ENCODE peak calls at places on chromosomes 1 and 21, in six cellular contexts. One of them, this sample, is unnamed. For H3K4me1, the result is how much of the 10 kb centered on the place peaks cover.

GRCh38 chr1:115669002-115669673 is 27.4 kb downstream of the VANGL1 start:
- DNase-seq in aorta: no peak
- DNase-seq in GM23338: no peak
- DNase-seq in thoracic aorta: no peak
- DNase-seq in CD4-positive, alpha-beta memory T cell: no peak
- DNase-seq in MM.1S: no peak
- DNase-seq in this sample: no peak

GRCh38 chr21:32524010-32524719 is 61.2 kb downstream of the TCP10L start:
- DNase-seq in aorta: peak
- DNase-seq in GM23338: no peak
- DNase-seq in thoracic aorta: no peak
- DNase-seq in CD4-positive, alpha-beta memory T cell: no peak
- DNase-seq in MM.1S: peak
- DNase-seq in this sample: no peak

GRCh38 chr1:51519857-51520699 is 1.0 kb upstream of the EPS15 start:
- DNase-seq in aorta: no peak
- DNase-seq in GM23338: no peak
- DNase-seq in thoracic aorta: no peak
- DNase-seq in CD4-positive, alpha-beta memory T cell: no peak
- DNase-seq in MM.1S: no peak
- DNase-seq in this sample: no peak

GRCh38 chr21:33666153-33666552 is 23.9 kb downstream of the ITSN1 start:
- DNase-seq in aorta: no peak
- DNase-seq in GM23338: no peak
- DNase-seq in thoracic aorta: no peak
- DNase-seq in CD4-positive, alpha-beta memory T cell: no peak
- DNase-seq in MM.1S: no peak
- DNase-seq in this sample: no peak

GRCh38 chr1:160046494-160047115 is 14.8 kb upstream of the PIGM start:
- DNase-seq in aorta: no peak
- DNase-seq in GM23338: peak
- DNase-seq in thoracic aorta: no peak
- DNase-seq in CD4-positive, alpha-beta memory T cell: peak
- DNase-seq in MM.1S: peak
- DNase-seq in this sample: no peak

GRCh38 chr1:226784081-226785049 is 45.3 kb upstream of the ITPKB start:
- DNase-seq in aorta: no peak
- DNase-seq in GM23338: no peak
- DNase-seq in thoracic aorta: no peak
- DNase-seq in CD4-positive, alpha-beta memory T cell: no peak
- DNase-seq in MM.1S: no peak
- DNase-seq in this sample: no peak

GRCh38 chr21:45509566-45510465 is 32.4 kb downstream of the SLC19A1 start:
- DNase-seq in aorta: peak
- DNase-seq in GM23338: peak
- DNase-seq in thoracic aorta: no peak
- DNase-seq in CD4-positive, alpha-beta memory T cell: no peak
- DNase-seq in MM.1S: no peak
- DNase-seq in this sample: no peak

GRCh38 chr1:111620412-111620971 is 903 bp downstream of the RAP1A start:
- DNase-seq in aorta: no peak
- DNase-seq in GM23338: peak
- DNase-seq in thoracic aorta: no peak
- DNase-seq in CD4-positive, alpha-beta memory T cell: no peak
- DNase-seq in MM.1S: no peak
- DNase-seq in this sample: no peak

GRCh38 chr1:57489342-57490036 is 65.6 kb upstream of the DAB1 start:
- DNase-seq in aorta: no peak
- DNase-seq in GM23338: no peak
- DNase-seq in thoracic aorta: no peak
- DNase-seq in CD4-positive, alpha-beta memory T cell: no peak
- DNase-seq in MM.1S: no peak
- DNase-seq in this sample: no peak

GRCh38 chr1:37940299-37940947 is 6.4 kb downstream of the INPP5B start:
- DNase-seq in aorta: peak
- DNase-seq in GM23338: no peak
- DNase-seq in thoracic aorta: no peak
- DNase-seq in CD4-positive, alpha-beta memory T cell: no peak
- DNase-seq in MM.1S: no peak
- DNase-seq in this sample: no peak

GRCh38 chr1:238652346-238652968 is 733.9 kb upstream of the CHRM3 start:
- DNase-seq in aorta: no peak
- DNase-seq in GM23338: no peak
- DNase-seq in thoracic aorta: no peak
- DNase-seq in CD4-positive, alpha-beta memory T cell: no peak
- DNase-seq in MM.1S: no peak
- DNase-seq in this sample: no peak

GRCh38 chr1:19481826-19482398 is 3.4 kb downstream of the CAPZB start:
- DNase-seq in aorta: no peak
- DNase-seq in GM23338: peak
- DNase-seq in thoracic aorta: no peak
- DNase-seq in CD4-positive, alpha-beta memory T cell: no peak
- DNase-seq in MM.1S: no peak
- DNase-seq in this sample: no peak
- H3K4me1 ChIP-seq in aorta: under half
- H3K4me1 ChIP-seq in GM23338: half or more
- H3K4me1 ChIP-seq in thoracic aorta: half or more
- H3K4me1 ChIP-seq in CD4-positive, alpha-beta memory T cell: half or more
- H3K4me1 ChIP-seq in MM.1S: under half
- H3K4me1 ChIP-seq in this sample: half or more

GRCh38 chr1:169100883-169101214 is 5.6 kb upstream of the ATP1B1 start:
- DNase-seq in aorta: no peak
- DNase-seq in GM23338: no peak
- DNase-seq in thoracic aorta: no peak
- DNase-seq in CD4-positive, alpha-beta memory T cell: no peak
- DNase-seq in MM.1S: no peak
- DNase-seq in this sample: no peak
- H3K27ac ChIP-seq in aorta: no peak
- H3K27ac ChIP-seq in GM23338: no peak
- H3K27ac ChIP-seq in thoracic aorta: no peak
- H3K27ac ChIP-seq in CD4-positive, alpha-beta memory T cell: no peak
- H3K27ac ChIP-seq in MM.1S: no peak
- H3K27ac ChIP-seq in this sample: no peak

GRCh38 chr1:203152158-203153034 is 23.2 kb downstream of the MYBPH start:
- DNase-seq in aorta: no peak
- DNase-seq in GM23338: no peak
- DNase-seq in thoracic aorta: no peak
- DNase-seq in CD4-positive, alpha-beta memory T cell: no peak
- DNase-seq in MM.1S: no peak
- DNase-seq in this sample: no peak
- H3K4me1 ChIP-seq in aorta: under half
- H3K4me1 ChIP-seq in GM23338: under half
- H3K4me1 ChIP-seq in thoracic aorta: under half
- H3K4me1 ChIP-seq in CD4-positive, alpha-beta memory T cell: under half
- H3K4me1 ChIP-seq in MM.1S: under half
- H3K4me1 ChIP-seq in this sample: under half

GRCh38 chr1:8242498-8242897 is 75.4 kb upstream of the SLC45A1 start:
- DNase-seq in aorta: no peak
- DNase-seq in GM23338: no peak
- DNase-seq in thoracic aorta: no peak
- DNase-seq in CD4-positive, alpha-beta memory T cell: no peak
- DNase-seq in MM.1S: no peak
- DNase-seq in this sample: no peak

GRCh38 chr1:8239306-8240023 is 78.4 kb upstream of the SLC45A1 start:
- DNase-seq in aorta: no peak
- DNase-seq in GM23338: peak
- DNase-seq in thoracic aorta: no peak
- DNase-seq in CD4-positive, alpha-beta memory T cell: no peak
- DNase-seq in MM.1S: no peak
- DNase-seq in this sample: no peak

GRCh38 chr1:8239039-8239305 is 78.9 kb upstream of the SLC45A1 start:
- DNase-seq in aorta: peak
- DNase-seq in GM23338: peak
- DNase-seq in thoracic aorta: no peak
- DNase-seq in CD4-positive, alpha-beta memory T cell: no peak
- DNase-seq in MM.1S: no peak
- DNase-seq in this sample: no peak

GRCh38 chr1:8244304-8244703 is 73.6 kb upstream of the SLC45A1 start:
- DNase-seq in aorta: no peak
- DNase-seq in GM23338: no peak
- DNase-seq in thoracic aorta: no peak
- DNase-seq in CD4-positive, alpha-beta memory T cell: no peak
- DNase-seq in MM.1S: no peak
- DNase-seq in this sample: no peak

DNA sequence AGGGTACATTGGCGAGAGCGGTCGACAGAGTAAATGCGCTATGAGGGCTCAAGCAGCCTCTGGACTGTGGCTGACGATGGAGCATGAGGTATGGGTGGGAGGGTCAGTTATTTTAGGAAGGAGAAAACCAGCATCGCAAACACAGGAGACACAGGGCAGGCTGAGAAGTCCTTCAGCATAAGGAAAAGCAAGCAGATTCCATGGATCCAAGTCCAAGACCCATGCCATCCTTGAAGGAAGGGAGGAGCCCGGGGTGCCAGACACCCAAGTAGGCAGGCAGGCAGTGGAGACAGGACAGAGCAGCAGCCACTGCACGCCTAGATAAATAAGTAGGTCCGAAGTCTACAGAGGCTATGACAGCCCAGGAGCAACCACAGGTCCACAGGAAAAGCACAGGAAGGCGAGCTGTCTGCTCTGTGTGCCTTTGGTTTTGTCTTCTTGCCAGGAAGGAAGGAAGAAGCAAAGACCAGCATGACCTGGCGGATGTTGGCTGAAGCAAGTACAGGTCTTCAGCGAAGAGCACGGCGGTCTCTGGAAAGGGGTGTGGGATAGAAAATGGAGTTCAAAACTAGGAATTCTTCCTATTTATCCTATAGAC is 76.4 kb upstream of the SLC45A1 start:
- DNase-seq in aorta: no peak
- DNase-seq in GM23338: no peak
- DNase-seq in thoracic aorta: no peak
- DNase-seq in CD4-positive, alpha-beta memory T cell: no peak
- DNase-seq in MM.1S: no peak
- DNase-seq in this sample: no peak
- H3K27ac ChIP-seq in aorta: no peak
- H3K27ac ChIP-seq in GM23338: no peak
- H3K27ac ChIP-seq in thoracic aorta: no peak
- H3K27ac ChIP-seq in CD4-positive, alpha-beta memory T cell: no peak
- H3K27ac ChIP-seq in MM.1S: no peak
- H3K27ac ChIP-seq in this sample: no peak

GRCh38 chr1:234468580-234468979 is 10.4 kb downstream of the TARBP1 start:
- DNase-seq in aorta: no peak
- DNase-seq in GM23338: no peak
- DNase-seq in thoracic aorta: no peak
- DNase-seq in CD4-positive, alpha-beta memory T cell: no peak
- DNase-seq in MM.1S: no peak
- DNase-seq in this sample: no peak
- H3K4me1 ChIP-seq in aorta: under half
- H3K4me1 ChIP-seq in GM23338: under half
- H3K4me1 ChIP-seq in thoracic aorta: under half
- H3K4me1 ChIP-seq in CD4-positive, alpha-beta memory T cell: under half
- H3K4me1 ChIP-seq in MM.1S: under half
- H3K4me1 ChIP-seq in this sample: under half

GRCh38 chr1:156129687-156130577 is 15.4 kb downstream of the LMNA start:
- DNase-seq in aorta: peak
- DNase-seq in GM23338: peak
- DNase-seq in thoracic aorta: peak
- DNase-seq in CD4-positive, alpha-beta memory T cell: peak
- DNase-seq in MM.1S: peak
- DNase-seq in this sample: peak
- H3K27ac ChIP-seq in aorta: peak
- H3K27ac ChIP-seq in GM23338: peak
- H3K27ac ChIP-seq in thoracic aorta: peak
- H3K27ac ChIP-seq in CD4-positive, alpha-beta memory T cell: no peak
- H3K27ac ChIP-seq in MM.1S: no peak
- H3K27ac ChIP-seq in this sample: peak

GRCh38 chr21:37458669-37459276 is 92.2 kb downstream of the DYRK1A start:
- DNase-seq in aorta: no peak
- DNase-seq in GM23338: peak
- DNase-seq in thoracic aorta: no peak
- DNase-seq in CD4-positive, alpha-beta memory T cell: no peak
- DNase-seq in MM.1S: no peak
- DNase-seq in this sample: no peak
- H3K4me1 ChIP-seq in aorta: under half
- H3K4me1 ChIP-seq in GM23338: half or more
- H3K4me1 ChIP-seq in thoracic aorta: half or more
- H3K4me1 ChIP-seq in CD4-positive, alpha-beta memory T cell: half or more
- H3K4me1 ChIP-seq in MM.1S: under half
- H3K4me1 ChIP-seq in this sample: under half

GRCh38 chr1:59232209-59232608 is 64.7 kb upstream of the FGGY start:
- DNase-seq in aorta: peak
- DNase-seq in GM23338: no peak
- DNase-seq in thoracic aorta: peak
- DNase-seq in CD4-positive, alpha-beta memory T cell: no peak
- DNase-seq in MM.1S: no peak
- DNase-seq in this sample: no peak
- H3K27ac ChIP-seq in aorta: no peak
- H3K27ac ChIP-seq in GM23338: no peak
- H3K27ac ChIP-seq in thoracic aorta: no peak
- H3K27ac ChIP-seq in CD4-positive, alpha-beta memory T cell: no peak
- H3K27ac ChIP-seq in MM.1S: no peak
- H3K27ac ChIP-seq in this sample: no peak